ENCODE peak calls at places on chromosomes 3 and 15, in six cellular contexts. One of them, this sample, is unnamed.
A peak's percentile ranks its signal among the peaks of the same experiment; 100 is the strongest.

GRCh38 chr15:77118787-77119410 is 48.0 kb upstream of the TSPAN3 start:
- DNase-seq in choroid plexus epithelial cell: peak; percentile 91
- DNase-seq in CD4-positive, alpha-beta T cell: peak; percentile 9
- DNase-seq in cardiac fibroblast: peak; percentile 86
- DNase-seq in cardiac muscle cell: peak; percentile 66
- DNase-seq in omental fat pad: no peak
- DNase-seq in this sample: no peak

GRCh38 chr3:24477090-24477656 is 17.5 kb downstream of the THRB start:
- DNase-seq in CD4-positive, alpha-beta T cell: no peak
- DNase-seq in cardiac muscle cell: no peak
- DNase-seq in omental fat pad: no peak
- DNase-seq in choroid plexus epithelial cell: no peak
- DNase-seq in cardiac fibroblast: no peak
- DNase-seq in this sample: no peak

GRCh38 chr3:42036483-42036823 is 54.7 kb upstream of the TRAK1 start:
- DNase-seq in CD4-positive, alpha-beta T cell: no peak
- DNase-seq in cardiac muscle cell: peak; percentile 87
- DNase-seq in choroid plexus epithelial cell: peak; percentile 88
- DNase-seq in cardiac fibroblast: peak; percentile 95
- DNase-seq in omental fat pad: no peak
- DNase-seq in this sample: no peak

GRCh38 chr3:114809668-114810413 is 337.2 kb downstream of the ZBTB20 start:
- DNase-seq in choroid plexus epithelial cell: peak; percentile 93
- DNase-seq in cardiac fibroblast: peak; percentile 25
- DNase-seq in omental fat pad: no peak
- DNase-seq in CD4-positive, alpha-beta T cell: no peak
- DNase-seq in cardiac muscle cell: no peak
- DNase-seq in this sample: no peak

GRCh38 chr15:90099072-90099867 is 3.0 kb downstream of the IDH2 start:
- DNase-seq in CD4-positive, alpha-beta T cell: no peak
- DNase-seq in choroid plexus epithelial cell: no peak
- DNase-seq in cardiac fibroblast: no peak
- DNase-seq in omental fat pad: no peak
- DNase-seq in cardiac muscle cell: no peak
- DNase-seq in this sample: no peak

GRCh38 chr15:98123297-98123696 is 162.8 kb downstream of the ARRDC4 start:
- DNase-seq in cardiac muscle cell: no peak
- DNase-seq in choroid plexus epithelial cell: no peak
- DNase-seq in cardiac fibroblast: no peak
- DNase-seq in CD4-positive, alpha-beta T cell: no peak
- DNase-seq in omental fat pad: no peak
- DNase-seq in this sample: no peak

GRCh38 chr3:33750216-33750558 is 32.1 kb upstream of the CLASP2 start:
- DNase-seq in omental fat pad: no peak
- DNase-seq in CD4-positive, alpha-beta T cell: no peak
- DNase-seq in cardiac muscle cell: no peak
- DNase-seq in choroid plexus epithelial cell: peak; percentile 8
- DNase-seq in cardiac fibroblast: peak; percentile 29
- DNase-seq in this sample: no peak

GRCh38 chr3:188046561-188047213 is 107.3 kb upstream of the LPP start:
- DNase-seq in CD4-positive, alpha-beta T cell: no peak
- DNase-seq in choroid plexus epithelial cell: peak; percentile 54
- DNase-seq in omental fat pad: no peak
- DNase-seq in cardiac fibroblast: peak; percentile 42
- DNase-seq in cardiac muscle cell: no peak
- DNase-seq in this sample: no peak

GRCh38 chr3:94336076-94336741 is 273.3 kb downstream of the NSUN3 start:
- DNase-seq in cardiac fibroblast: peak; percentile 84
- DNase-seq in CD4-positive, alpha-beta T cell: no peak
- DNase-seq in choroid plexus epithelial cell: peak; percentile 85
- DNase-seq in omental fat pad: no peak
- DNase-seq in cardiac muscle cell: peak; percentile 62
- DNase-seq in this sample: no peak
- TF ChIP-seq CTCF in cardiac fibroblast: peak; percentile 51
- TF ChIP-seq CTCF in CD4-positive, alpha-beta T cell: no peak
- TF ChIP-seq CTCF in choroid plexus epithelial cell: peak; percentile 64
- TF ChIP-seq CTCF in omental fat pad: no peak
- TF ChIP-seq CTCF in cardiac muscle cell: peak; percentile 41
- TF ChIP-seq CTCF in this sample: no peak

GRCh38 chr15:78775472-78775871 is 35.8 kb downstream of the ADAMTS7 start:
- DNase-seq in CD4-positive, alpha-beta T cell: no peak
- DNase-seq in cardiac fibroblast: no peak
- DNase-seq in omental fat pad: no peak
- DNase-seq in choroid plexus epithelial cell: no peak
- DNase-seq in cardiac muscle cell: no peak
- DNase-seq in this sample: no peak
- TF ChIP-seq CTCF in CD4-positive, alpha-beta T cell: no peak
- TF ChIP-seq CTCF in cardiac fibroblast: no peak
- TF ChIP-seq CTCF in omental fat pad: no peak
- TF ChIP-seq CTCF in choroid plexus epithelial cell: no peak
- TF ChIP-seq CTCF in cardiac muscle cell: no peak
- TF ChIP-seq CTCF in this sample: no peak

DNA sequence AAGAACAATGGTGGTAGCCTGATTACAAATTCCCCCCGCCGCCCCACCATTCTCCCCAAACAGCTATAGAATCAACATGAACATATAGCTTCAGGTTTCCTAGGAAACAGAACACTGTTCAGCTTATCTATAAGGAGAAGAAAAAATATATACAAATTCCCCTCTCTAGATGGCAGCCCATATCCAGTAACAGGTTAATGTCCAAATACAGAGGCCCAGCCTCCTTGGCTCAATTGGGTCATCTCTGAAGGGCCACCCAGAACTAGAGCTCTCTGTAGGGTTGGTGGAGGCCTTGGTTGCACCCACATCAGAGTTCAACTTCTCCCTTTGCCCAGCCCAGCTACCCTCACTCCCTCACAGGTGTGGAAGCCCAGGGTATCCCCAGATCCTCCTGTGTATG is 91.5 kb upstream of the ADAMTS17 start:
- DNase-seq in omental fat pad: no peak
- DNase-seq in CD4-positive, alpha-beta T cell: no peak
- DNase-seq in choroid plexus epithelial cell: no peak
- DNase-seq in cardiac muscle cell: no peak
- DNase-seq in cardiac fibroblast: no peak
- DNase-seq in this sample: no peak
- TF ChIP-seq CTCF in omental fat pad: no peak
- TF ChIP-seq CTCF in CD4-positive, alpha-beta T cell: no peak
- TF ChIP-seq CTCF in choroid plexus epithelial cell: no peak
- TF ChIP-seq CTCF in cardiac muscle cell: no peak
- TF ChIP-seq CTCF in cardiac fibroblast: no peak
- TF ChIP-seq CTCF in this sample: no peak

GRCh38 chr15:92903956-92904831 is 4.1 kb downstream of the CHD2 start:
- DNase-seq in cardiac muscle cell: peak; percentile 98
- DNase-seq in omental fat pad: peak; percentile 91
- DNase-seq in choroid plexus epithelial cell: peak; percentile 99
- DNase-seq in CD4-positive, alpha-beta T cell: peak; percentile 99
- DNase-seq in cardiac fibroblast: peak; percentile 99
- DNase-seq in this sample: peak; percentile 99
- TF ChIP-seq CTCF in cardiac muscle cell: no peak
- TF ChIP-seq CTCF in omental fat pad: no peak
- TF ChIP-seq CTCF in choroid plexus epithelial cell: no peak
- TF ChIP-seq CTCF in CD4-positive, alpha-beta T cell: no peak
- TF ChIP-seq CTCF in cardiac fibroblast: no peak
- TF ChIP-seq CTCF in this sample: no peak

DNA sequence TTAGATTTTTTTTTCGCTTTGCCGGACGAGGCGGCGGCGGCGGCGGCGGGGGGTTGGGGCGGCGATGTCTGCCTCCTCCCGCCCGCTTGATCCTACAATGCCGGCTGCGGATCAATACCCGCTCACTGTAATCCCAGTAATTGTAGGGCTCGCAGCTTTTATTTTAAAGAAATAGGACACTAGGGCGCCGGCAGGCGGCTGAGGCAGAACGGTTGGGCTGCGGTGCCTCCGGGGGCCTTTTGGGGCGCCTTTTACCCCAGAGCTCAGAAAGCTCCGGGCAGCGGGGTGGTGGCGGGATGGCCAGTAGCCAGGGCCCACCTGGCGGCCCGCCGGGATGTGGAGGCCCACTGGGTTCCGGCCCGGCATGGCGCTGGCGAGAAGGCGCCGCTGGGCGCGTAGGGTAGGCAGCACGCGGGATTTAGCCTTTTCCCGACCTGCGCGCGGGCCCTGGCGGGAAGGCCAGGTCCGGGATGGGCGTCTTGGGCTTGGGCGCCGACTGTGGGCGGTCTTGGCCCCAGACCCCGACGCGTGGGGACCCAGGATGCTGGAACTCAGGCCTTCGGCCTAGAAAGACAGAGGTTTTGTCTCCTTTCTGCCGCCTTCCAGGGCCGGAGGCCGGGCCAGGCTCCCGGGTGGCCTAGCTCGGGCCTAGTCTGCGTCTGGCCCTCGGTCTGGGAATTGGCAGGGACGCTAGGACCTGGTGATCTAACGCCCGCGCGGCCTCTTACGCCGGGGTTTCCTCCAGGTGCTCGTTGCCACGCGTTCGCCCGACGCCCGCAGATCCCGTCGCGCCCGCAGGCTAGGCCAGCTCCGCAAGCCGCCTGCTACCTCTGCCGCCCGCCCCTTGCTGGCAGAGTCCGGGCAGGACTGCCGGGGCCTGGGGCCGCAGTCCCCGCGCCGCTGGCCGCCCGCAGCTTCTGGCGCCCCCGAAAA is 15.5 kb upstream of the ONECUT1 start:
- DNase-seq in CD4-positive, alpha-beta T cell: no peak
- DNase-seq in omental fat pad: no peak
- DNase-seq in cardiac fibroblast: no peak
- DNase-seq in choroid plexus epithelial cell: no peak
- DNase-seq in cardiac muscle cell: no peak
- DNase-seq in this sample: no peak
- TF ChIP-seq CTCF in CD4-positive, alpha-beta T cell: no peak
- TF ChIP-seq CTCF in omental fat pad: no peak
- TF ChIP-seq CTCF in cardiac fibroblast: peak; percentile 11
- TF ChIP-seq CTCF in choroid plexus epithelial cell: peak; percentile 6
- TF ChIP-seq CTCF in cardiac muscle cell: peak; percentile 18
- TF ChIP-seq CTCF in this sample: peak; percentile 13

This sample was measured in CD14-positive monocyte.